ENCODE peak calls at places on chromosomes 12 and 14, in nine cellular contexts. One of them, this sample, is unnamed.

GRCh38 chr12:49543221-49543913 is 4.5 kb downstream of the KCNH3 start:
- DNase-seq in stimulated activated CD4-positive, alpha-beta T cell treated with anti-CD3 and anti-CD28 coated beads, Interleukin-1b, Interleukin-23, amount 100 ng/mL, for 1 hour: no peak
- DNase-seq in KBM-7: no peak
- DNase-seq in glutamatergic neuron: no peak
- DNase-seq in GM13977: no peak
- DNase-seq in non-pigmented ciliary epithelial cell: no peak
- DNase-seq in A549: no peak
- DNase-seq in GM10248: no peak
- DNase-seq in NCI-H187 treated with DMSO at 0.1 percent for 48 hours: no peak
- DNase-seq in this sample: no peak

GRCh38 chr14:77582511-77582910 is 33.9 kb downstream of the SPTLC2 start:
- DNase-seq in NCI-H187 treated with DMSO at 0.1 percent for 48 hours: no peak
- DNase-seq in stimulated activated CD4-positive, alpha-beta T cell treated with anti-CD3 and anti-CD28 coated beads, Interleukin-1b, Interleukin-23, amount 100 ng/mL, for 1 hour: no peak
- DNase-seq in A549: no peak
- DNase-seq in glutamatergic neuron: no peak
- DNase-seq in GM10248: no peak
- DNase-seq in non-pigmented ciliary epithelial cell: no peak
- DNase-seq in KBM-7: no peak
- DNase-seq in GM13977: no peak
- DNase-seq in this sample: no peak

GRCh38 chr12:3261782-3262359 is 184.7 kb downstream of the TSPAN9 start:
- DNase-seq in GM13977: no peak
- DNase-seq in glutamatergic neuron: no peak
- DNase-seq in stimulated activated CD4-positive, alpha-beta T cell treated with anti-CD3 and anti-CD28 coated beads, Interleukin-1b, Interleukin-23, amount 100 ng/mL, for 1 hour: no peak
- DNase-seq in A549: no peak
- DNase-seq in NCI-H187 treated with DMSO at 0.1 percent for 48 hours: no peak
- DNase-seq in GM10248: no peak
- DNase-seq in non-pigmented ciliary epithelial cell: no peak
- DNase-seq in KBM-7: no peak
- DNase-seq in this sample: no peak

GRCh38 chr12:53255993-53256392 is 12.1 kb upstream of the ESPL1 start:
- DNase-seq in non-pigmented ciliary epithelial cell: no peak
- DNase-seq in GM13977: peak
- DNase-seq in stimulated activated CD4-positive, alpha-beta T cell treated with anti-CD3 and anti-CD28 coated beads, Interleukin-1b, Interleukin-23, amount 100 ng/mL, for 1 hour: no peak
- DNase-seq in KBM-7: peak
- DNase-seq in GM10248: no peak
- DNase-seq in A549: no peak
- DNase-seq in NCI-H187 treated with DMSO at 0.1 percent for 48 hours: no peak
- DNase-seq in glutamatergic neuron: no peak
- DNase-seq in this sample: no peak

GRCh38 chr12:124322271-124322998 is 27.5 kb downstream of the RFLNA start:
- DNase-seq in stimulated activated CD4-positive, alpha-beta T cell treated with anti-CD3 and anti-CD28 coated beads, Interleukin-1b, Interleukin-23, amount 100 ng/mL, for 1 hour: no peak
- DNase-seq in A549: no peak
- DNase-seq in glutamatergic neuron: no peak
- DNase-seq in KBM-7: no peak
- DNase-seq in GM10248: no peak
- DNase-seq in NCI-H187 treated with DMSO at 0.1 percent for 48 hours: no peak
- DNase-seq in non-pigmented ciliary epithelial cell: no peak
- DNase-seq in GM13977: no peak
- DNase-seq in this sample: no peak

GRCh38 chr14:31090872-31091764 is 64.9 kb upstream of the STRN3 start:
- DNase-seq in glutamatergic neuron: no peak
- DNase-seq in GM10248: no peak
- DNase-seq in A549: peak
- DNase-seq in non-pigmented ciliary epithelial cell: peak
- DNase-seq in KBM-7: no peak
- DNase-seq in GM13977: no peak
- DNase-seq in NCI-H187 treated with DMSO at 0.1 percent for 48 hours: no peak
- DNase-seq in stimulated activated CD4-positive, alpha-beta T cell treated with anti-CD3 and anti-CD28 coated beads, Interleukin-1b, Interleukin-23, amount 100 ng/mL, for 1 hour: no peak
- DNase-seq in this sample: no peak

GRCh38 chr14:65824285-65824977 is 411.9 kb downstream of the FUT8 start:
- DNase-seq in glutamatergic neuron: peak
- DNase-seq in non-pigmented ciliary epithelial cell: peak
- DNase-seq in GM13977: peak
- DNase-seq in A549: peak
- DNase-seq in GM10248: peak
- DNase-seq in KBM-7: peak
- DNase-seq in NCI-H187 treated with DMSO at 0.1 percent for 48 hours: peak
- DNase-seq in stimulated activated CD4-positive, alpha-beta T cell treated with anti-CD3 and anti-CD28 coated beads, Interleukin-1b, Interleukin-23, amount 100 ng/mL, for 1 hour: peak
- DNase-seq in this sample: peak

GRCh38 chr12:25625146-25625545 is 72.1 kb upstream of the LMNTD1 start:
- DNase-seq in stimulated activated CD4-positive, alpha-beta T cell treated with anti-CD3 and anti-CD28 coated beads, Interleukin-1b, Interleukin-23, amount 100 ng/mL, for 1 hour: no peak
- DNase-seq in NCI-H187 treated with DMSO at 0.1 percent for 48 hours: no peak
- DNase-seq in GM10248: no peak
- DNase-seq in KBM-7: no peak
- DNase-seq in non-pigmented ciliary epithelial cell: no peak
- DNase-seq in GM13977: no peak
- DNase-seq in glutamatergic neuron: no peak
- DNase-seq in A549: no peak
- DNase-seq in this sample: no peak

GRCh38 chr12:53994268-53994690 is 5.7 kb upstream of the HOXC9 start:
- DNase-seq in A549: no peak
- DNase-seq in GM10248: no peak
- DNase-seq in stimulated activated CD4-positive, alpha-beta T cell treated with anti-CD3 and anti-CD28 coated beads, Interleukin-1b, Interleukin-23, amount 100 ng/mL, for 1 hour: no peak
- DNase-seq in KBM-7: no peak
- DNase-seq in NCI-H187 treated with DMSO at 0.1 percent for 48 hours: no peak
- DNase-seq in glutamatergic neuron: no peak
- DNase-seq in non-pigmented ciliary epithelial cell: no peak
- DNase-seq in GM13977: no peak
- DNase-seq in this sample: no peak

GRCh38 chr14:54252072-54252730 is 144.6 kb upstream of the CDKN3 start:
- DNase-seq in A549: peak
- DNase-seq in KBM-7: no peak
- DNase-seq in glutamatergic neuron: no peak
- DNase-seq in stimulated activated CD4-positive, alpha-beta T cell treated with anti-CD3 and anti-CD28 coated beads, Interleukin-1b, Interleukin-23, amount 100 ng/mL, for 1 hour: no peak
- DNase-seq in non-pigmented ciliary epithelial cell: peak
- DNase-seq in NCI-H187 treated with DMSO at 0.1 percent for 48 hours: no peak
- DNase-seq in GM10248: no peak
- DNase-seq in GM13977: no peak
- DNase-seq in this sample: no peak

GRCh38 chr14:104115131-104115600 is 23.2 kb upstream of the KIF26A start:
- DNase-seq in NCI-H187 treated with DMSO at 0.1 percent for 48 hours: no peak
- DNase-seq in GM10248: no peak
- DNase-seq in KBM-7: no peak
- DNase-seq in GM13977: no peak
- DNase-seq in A549: no peak
- DNase-seq in stimulated activated CD4-positive, alpha-beta T cell treated with anti-CD3 and anti-CD28 coated beads, Interleukin-1b, Interleukin-23, amount 100 ng/mL, for 1 hour: no peak
- DNase-seq in non-pigmented ciliary epithelial cell: no peak
- DNase-seq in glutamatergic neuron: peak
- DNase-seq in this sample: no peak

GRCh38 chr12:2411011-2411410 is 358.2 kb downstream of the CACNA1C start:
- DNase-seq in non-pigmented ciliary epithelial cell: no peak
- DNase-seq in A549: no peak
- DNase-seq in GM13977: no peak
- DNase-seq in NCI-H187 treated with DMSO at 0.1 percent for 48 hours: no peak
- DNase-seq in glutamatergic neuron: no peak
- DNase-seq in stimulated activated CD4-positive, alpha-beta T cell treated with anti-CD3 and anti-CD28 coated beads, Interleukin-1b, Interleukin-23, amount 100 ng/mL, for 1 hour: no peak
- DNase-seq in KBM-7: no peak
- DNase-seq in GM10248: no peak
- DNase-seq in this sample: no peak

GRCh38 chr14:95662376-95663186 is 23.6 kb upstream of the TCL1B start:
- DNase-seq in KBM-7: no peak
- DNase-seq in non-pigmented ciliary epithelial cell: no peak
- DNase-seq in GM13977: peak
- DNase-seq in glutamatergic neuron: no peak
- DNase-seq in GM10248: peak
- DNase-seq in A549: no peak
- DNase-seq in stimulated activated CD4-positive, alpha-beta T cell treated with anti-CD3 and anti-CD28 coated beads, Interleukin-1b, Interleukin-23, amount 100 ng/mL, for 1 hour: no peak
- DNase-seq in NCI-H187 treated with DMSO at 0.1 percent for 48 hours: no peak
- DNase-seq in this sample: no peak

GRCh38 chr14:74501135-74501614 is 7.6 kb downstream of the ISCA2 start:
- DNase-seq in glutamatergic neuron: peak
- DNase-seq in GM13977: no peak
- DNase-seq in KBM-7: peak
- DNase-seq in A549: peak
- DNase-seq in GM10248: no peak
- DNase-seq in stimulated activated CD4-positive, alpha-beta T cell treated with anti-CD3 and anti-CD28 coated beads, Interleukin-1b, Interleukin-23, amount 100 ng/mL, for 1 hour: no peak
- DNase-seq in NCI-H187 treated with DMSO at 0.1 percent for 48 hours: peak
- DNase-seq in non-pigmented ciliary epithelial cell: no peak
- DNase-seq in this sample: no peak

GRCh38 chr14:31009836-31010618 is 15.4 kb upstream of the AP4S1 start:
- DNase-seq in glutamatergic neuron: no peak
- DNase-seq in A549: no peak
- DNase-seq in GM13977: no peak
- DNase-seq in NCI-H187 treated with DMSO at 0.1 percent for 48 hours: no peak
- DNase-seq in stimulated activated CD4-positive, alpha-beta T cell treated with anti-CD3 and anti-CD28 coated beads, Interleukin-1b, Interleukin-23, amount 100 ng/mL, for 1 hour: no peak
- DNase-seq in non-pigmented ciliary epithelial cell: no peak
- DNase-seq in KBM-7: no peak
- DNase-seq in GM10248: no peak
- DNase-seq in this sample: no peak

This sample was measured in Panc1.